ENCODE peak calls at places on chromosomes 5 and 9, in five cellular contexts. V is GM12878, Y is sigmoid colon, G is Peyer's patch, K is A549. J is an unnamed sample.

GRCh38 chr9:86706391-86706790 is 240.9 kb downstream of the GAS1 start:
- DNase-seq in K (no peak), G (no peak), Y (no peak), V (no peak), J (no peak)

GRCh38 chr5:65152131-65152530 is 329.6 kb downstream of the ADAMTS6 start:
- DNase-seq in V (no peak), Y (no peak), G (no peak), K (peak), J (no peak)

GRCh38 chr5:67875637-67876036 is 339.9 kb upstream of the PIK3R1 start:
- DNase-seq in V (no peak), G (no peak), K (no peak), Y (no peak), J (no peak)

GRCh38 chr5:71695561-71695960 is 23.5 kb upstream of the CARTPT start:
- DNase-seq in K (peak), V (no peak), G (no peak), Y (no peak), J (no peak)

GRCh38 chr9:135885100-135885853 is 22.1 kb downstream of the CAMSAP1 start:
- DNase-seq in G (no peak), V (no peak), Y (no peak), K (no peak), J (no peak)

GRCh38 chr5:172162348-172162747 is 25.7 kb downstream of the STK10 start:
- DNase-seq in K (peak), G (no peak), Y (no peak), V (no peak), J (no peak)

GRCh38 chr5:87361536-87362213 is 51.1 kb downstream of the CCNH start:
- DNase-seq in V (no peak), G (no peak), K (no peak), Y (no peak), J (no peak)

GRCh38 chr9:131707677-131708612 is 31.9 kb downstream of the RAPGEF1 start:
- DNase-seq in G (peak), Y (peak), K (peak), V (no peak), J (no peak)

GRCh38 chr5:138032028-138032571 is 779 bp downstream of the FAM13B start:
- DNase-seq in G (peak), Y (peak), K (no peak), V (peak), J (peak)

GRCh38 chr9:122016309-122016708 is 76.8 kb downstream of the TTLL11 start:
- DNase-seq in V (no peak), G (no peak), Y (no peak), K (no peak), J (no peak)

GRCh38 chr9:2087500-2088313 is 72.6 kb downstream of the SMARCA2 start:
- DNase-seq in G (no peak), Y (no peak), K (peak), V (peak), J (peak)

GRCh38 chr5:73825736-73826135 is 199.7 kb downstream of the ARHGEF28 start:
- DNase-seq in Y (no peak), K (no peak), V (no peak), G (no peak), J (no peak)

GRCh38 chr9:111605041-111605559 is 5.7 kb upstream of the PTGR1 start:
- DNase-seq in Y (no peak), K (peak), V (no peak), G (peak), J (no peak)

GRCh38 chr9:128370752-128371621 is at the start of gene URM1:
- DNase-seq in V (peak), G (peak), Y (peak), K (peak), J (peak)

GRCh38 chr9:128370367-128370751 is 815 bp upstream of the URM1 start:
- DNase-seq in K (no peak), G (no peak), V (no peak), Y (no peak), J (no peak)

GRCh38 chr9:128372784-128373183 is 1.6 kb downstream of the URM1 start:
- DNase-seq in V (no peak), G (no peak), K (no peak), Y (no peak), J (no peak)

GRCh38 chr9:128372188-128372641 is 1.0 kb downstream of the URM1 start:
- DNase-seq in V (no peak), K (no peak), G (no peak), Y (no peak), J (no peak)

GRCh38 chr9:128371622-128372117 is 496 bp downstream of the URM1 start:
- DNase-seq in Y (no peak), G (no peak), K (no peak), V (no peak), J (no peak)
- TF ChIP-seq POLR2A in Y (no peak), G (no peak), K (no peak), V (no peak), J (no peak)

GRCh38 chr9:7150153-7150890 is 392.5 kb downstream of the KDM4C start:
- DNase-seq in V (no peak), K (no peak), Y (no peak), G (no peak), J (no peak)

GRCh38 chr9:7153566-7153965 is 395.8 kb downstream of the KDM4C start:
- DNase-seq in G (no peak), K (no peak), V (no peak), Y (no peak), J (no peak)

GRCh38 chr9:7153134-7153533 is 395.4 kb downstream of the KDM4C start:
- DNase-seq in K (no peak), G (no peak), V (no peak), Y (no peak), J (no peak)

GRCh38 chr9:7154003-7154619 is 396.3 kb downstream of the KDM4C start:
- DNase-seq in K (no peak), V (no peak), G (no peak), Y (no peak), J (no peak)

GRCh38 chr9:7154650-7155049 is 396.9 kb downstream of the KDM4C start:
- DNase-seq in K (no peak), V (no peak), G (no peak), Y (no peak), J (no peak)
- TF ChIP-seq POLR2A in K (no peak), V (no peak), G (no peak), Y (no peak), J (no peak)

GRCh38 chr5:111389390-111390082 is 122.8 kb downstream of the STARD4 start:
- DNase-seq in G (no peak), K (peak), V (no peak), Y (no peak), J (no peak)

GRCh38 chr5:111398013-111398412 is 114.3 kb downstream of the STARD4 start:
- DNase-seq in V (no peak), Y (no peak), G (no peak), K (no peak), J (no peak)

GRCh38 chr5:111392181-111392580 is 120.2 kb downstream of the STARD4 start:
- DNase-seq in K (no peak), V (no peak), G (no peak), Y (no peak), J (no peak)

GRCh38 chr5:111399113-111399512 is 113.2 kb downstream of the STARD4 start:
- DNase-seq in Y (no peak), K (no peak), V (no peak), G (no peak), J (no peak)

GRCh38 chr5:111394580-111394979 is 117.8 kb downstream of the STARD4 start:
- DNase-seq in G (no peak), Y (no peak), K (no peak), V (no peak), J (no peak)
- TF ChIP-seq POLR2A in G (no peak), Y (no peak), K (no peak), V (no peak), J (no peak)

GRCh38 chr9:33914887-33915286 is 97.9 kb downstream of the UBE2R2 start:
- DNase-seq in K (no peak), G (no peak), Y (no peak), V (no peak), J (no peak)

GRCh38 chr9:33921967-33922895 is 105.3 kb downstream of the UBE2R2 start:
- DNase-seq in Y (no peak), V (no peak), G (no peak), K (peak), J (peak)

GRCh38 chr9:33923079-33923478 is 106.1 kb downstream of the UBE2R2 start:
- DNase-seq in Y (no peak), G (no peak), K (no peak), V (no peak), J (no peak)

GRCh38 chr9:33917036-33917435 is 100.1 kb downstream of the UBE2R2 start:
- DNase-seq in V (no peak), K (no peak), G (no peak), Y (no peak), J (no peak)

DNA sequence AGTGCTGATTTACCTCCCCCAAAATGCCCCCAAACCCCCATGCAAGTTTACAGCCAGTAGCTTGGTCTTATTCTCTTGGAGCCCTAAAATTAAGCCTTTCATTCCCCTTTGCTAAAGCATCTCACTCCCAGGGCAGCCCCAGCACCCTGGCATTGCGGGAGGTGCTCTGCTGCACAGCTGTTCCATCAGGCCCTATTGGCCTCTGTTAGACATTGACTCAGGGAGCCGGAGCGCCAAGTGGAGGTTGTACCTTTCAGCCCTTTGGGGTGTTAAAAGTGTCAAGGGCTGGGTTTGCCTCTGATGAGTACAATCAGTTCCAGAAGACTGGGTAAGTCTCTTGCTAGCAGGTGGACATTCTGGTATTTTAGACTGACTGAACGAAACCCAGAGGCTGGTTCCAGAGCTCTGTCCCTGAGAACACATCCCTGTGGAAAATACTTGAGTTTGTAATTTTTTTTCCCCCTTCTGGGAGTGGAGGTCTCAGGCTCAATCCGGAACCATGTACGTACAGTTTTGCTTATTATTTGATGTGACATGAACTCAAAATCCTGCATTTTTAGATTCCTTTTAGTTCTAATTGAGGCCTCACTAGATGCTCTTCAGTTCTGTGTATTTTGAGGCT is 102.4 kb downstream of the UBE2R2 start:
- DNase-seq in K (no peak), Y (no peak), G (no peak), V (no peak), J (no peak)
- TF ChIP-seq POLR2A in K (no peak), Y (no peak), G (no peak), V (peak), J (no peak)

GRCh38 chr9:127568618-127568970 is 43.5 kb upstream of the STXBP1 start:
- DNase-seq in K (no peak), V (no peak), Y (no peak), G (no peak), J (no peak)

GRCh38 chr9:127567898-127568617 is 44.0 kb upstream of the STXBP1 start:
- DNase-seq in G (no peak), Y (no peak), K (no peak), V (no peak), J (no peak)

GRCh38 chr9:127569819-127570401 is 42.2 kb upstream of the STXBP1 start:
- DNase-seq in Y (no peak), K (peak), G (no peak), V (no peak), J (no peak)

GRCh38 chr9:127570533-127571111 is 41.5 kb upstream of the STXBP1 start:
- DNase-seq in V (no peak), K (no peak), G (no peak), Y (no peak), J (no peak)

GRCh38 chr9:127568971-127569818 is 42.9 kb upstream of the STXBP1 start:
- DNase-seq in K (peak), Y (peak), V (no peak), G (peak), J (peak)
- TF ChIP-seq POLR2A in K (peak), Y (peak), V (no peak), G (peak), J (no peak)

DNA sequence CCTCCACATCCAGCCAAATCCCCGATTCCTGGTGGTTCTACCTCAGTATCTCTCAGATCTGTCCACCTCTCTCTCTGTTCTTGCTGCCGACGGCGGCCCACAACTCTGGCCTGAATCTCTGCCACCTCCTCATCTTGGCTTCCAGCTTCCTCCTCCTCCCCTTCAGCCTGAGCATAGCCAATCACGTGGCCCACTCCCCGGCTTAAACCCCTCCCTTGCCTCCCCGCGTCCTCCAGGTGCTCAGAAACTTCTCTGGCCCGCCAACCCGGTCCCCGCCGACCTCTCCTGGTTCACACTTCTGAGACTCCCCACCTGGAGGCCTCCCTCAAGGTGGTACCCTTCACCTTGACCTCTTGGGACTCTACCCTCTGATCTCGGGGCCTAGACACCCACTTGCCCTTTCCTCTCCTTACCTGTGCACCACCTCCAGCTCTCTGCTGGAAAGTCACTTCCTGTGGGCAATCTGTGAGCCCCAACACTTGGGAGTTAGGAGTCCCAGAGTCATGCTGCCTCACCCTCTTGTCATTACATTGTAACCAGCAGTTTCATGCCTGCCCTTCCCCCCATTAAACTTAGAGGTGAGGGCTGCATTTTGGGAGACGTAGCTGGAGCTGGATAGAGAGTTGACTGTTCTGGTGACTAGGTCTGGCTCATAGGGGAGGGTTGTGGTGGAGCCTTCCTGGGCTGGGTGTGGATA is 4.5 kb upstream of the SET start:
- DNase-seq in V (peak), G (peak), K (peak), Y (peak), J (no peak)
- TF ChIP-seq POLR2A in V (peak), G (peak), K (peak), Y (peak), J (peak)

GRCh38 chr5:54517174-54517511 is 416 bp upstream of the SNX18 start:
- DNase-seq in K (no peak), Y (no peak), G (no peak), V (no peak), J (no peak)

GRCh38 chr5:54519083-54519541 is 1.6 kb downstream of the SNX18 start:
- DNase-seq in G (peak), Y (peak), V (no peak), K (no peak), J (no peak)

GRCh38 chr5:54516051-54516645 is 1.4 kb upstream of the SNX18 start:
- DNase-seq in K (no peak), Y (no peak), V (no peak), G (no peak), J (no peak)

GRCh38 chr5:54518146-54519082 is 855 bp downstream of the SNX18 start:
- DNase-seq in G (peak), V (no peak), K (peak), Y (peak), J (peak)

DNA sequence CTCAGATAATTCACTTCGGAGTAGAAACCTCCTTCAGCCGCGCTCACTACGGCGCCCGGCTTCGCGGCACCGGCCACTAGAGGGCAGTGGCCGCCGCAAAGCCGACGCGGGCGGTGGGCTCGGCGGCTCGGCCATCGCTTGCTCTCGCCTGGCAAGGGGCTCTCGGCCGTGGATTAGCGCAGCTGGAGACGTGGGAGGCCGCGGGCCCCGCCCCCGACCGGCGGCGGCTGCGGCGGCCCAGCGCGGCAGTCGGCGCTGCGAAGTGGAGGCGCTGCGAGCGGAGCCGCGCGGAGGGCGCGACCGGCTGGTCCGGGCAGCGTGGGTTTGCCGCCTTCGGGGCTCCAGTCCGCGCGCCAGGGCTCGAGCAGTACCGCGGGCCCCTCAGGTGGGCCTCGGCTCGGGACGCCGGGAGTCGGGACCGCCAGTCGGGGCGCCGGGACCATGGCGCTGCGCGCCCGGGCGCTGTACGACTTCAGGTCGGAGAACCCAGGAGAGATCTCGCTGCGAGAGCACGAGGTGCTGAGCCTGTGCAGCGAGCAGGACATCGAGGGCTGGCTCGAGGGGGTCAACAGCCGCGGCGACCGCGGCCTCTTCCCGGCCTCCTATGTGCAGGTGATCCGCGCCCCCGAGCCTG is at the start of gene SNX18:
- DNase-seq in G (peak), K (peak), Y (peak), V (peak), J (peak)
- TF ChIP-seq POLR2A in G (peak), K (peak), Y (no peak), V (peak), J (no peak)

DNA sequence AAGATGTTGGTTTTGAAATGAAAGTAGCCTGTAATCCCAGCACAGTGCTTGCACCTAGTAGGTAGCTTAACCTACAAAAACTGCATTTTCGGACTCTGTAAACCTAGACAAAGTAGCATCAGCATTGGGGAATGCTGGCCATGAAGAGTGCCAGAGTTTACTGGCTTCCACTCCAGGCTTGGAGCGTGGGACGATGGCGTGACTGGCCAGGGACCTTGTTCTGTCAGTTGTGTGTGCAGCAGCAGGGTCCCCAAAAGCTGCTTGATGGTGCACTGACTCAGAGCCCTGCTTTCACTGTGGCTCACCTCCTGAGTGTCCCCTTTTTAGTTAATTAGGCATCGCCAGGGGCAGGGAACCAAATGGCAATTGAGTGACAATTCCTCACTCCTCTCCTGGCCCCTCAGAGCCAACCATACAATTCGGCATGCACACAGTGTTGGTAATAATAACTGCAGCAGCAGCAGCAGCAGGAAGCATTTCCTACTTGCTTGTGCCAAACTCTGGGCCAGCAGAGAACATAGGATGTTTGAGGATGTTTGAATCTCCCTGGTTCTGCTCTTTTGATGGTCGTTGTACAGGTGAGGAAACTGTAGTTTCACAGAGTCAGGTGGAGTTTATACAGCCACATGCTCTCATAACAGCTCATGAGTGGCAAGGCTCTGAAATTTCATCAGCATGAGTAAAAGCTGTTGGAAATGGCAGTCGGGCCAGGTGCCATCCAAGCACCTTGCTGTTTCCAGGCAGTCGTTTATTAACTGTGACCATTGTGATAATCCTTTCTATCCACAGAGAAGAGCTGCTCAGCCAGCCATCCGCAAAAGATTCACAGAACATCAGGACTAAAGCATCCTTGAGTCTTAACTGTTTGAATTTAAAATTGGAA is 4.2 kb downstream of the UBE2QL1 start:
- DNase-seq in K (no peak), G (no peak), V (no peak), Y (no peak), J (no peak)
- TF ChIP-seq POLR2A in K (no peak), G (no peak), V (no peak), Y (no peak), J (no peak)

J was measured in GM12891.